ENCODE peak calls at places on chromosomes 3 and 15, in four cellular contexts. U is IMR-90, D is mesendoderm, H is H1. W is an unnamed sample.

GRCh38 chr15:94930945-94931344 is 699.6 kb downstream of the MCTP2 start:
- DNase-seq in U (no peak), D (no peak), H (no peak), W (no peak)

GRCh38 chr15:89416339-89417183 is 79.8 kb downstream of the RHCG start:
- DNase-seq in U (peak; percentile 50), D (peak; percentile 95), H (peak; percentile 95), W (peak; percentile 97)

GRCh38 chr3:71723452-71724170 is 1.6 kb downstream of the EIF4E3 start:
- DNase-seq in U (no peak), D (no peak), H (no peak), W (no peak)

GRCh38 chr3:126816956-126817777 is 113.1 kb downstream of the CHCHD6 start:
- DNase-seq in U (no peak), D (no peak), H (no peak), W (no peak)

GRCh38 chr3:191170097-191170496 is 28.9 kb upstream of the OSTN start:
- DNase-seq in U (no peak), D (no peak), H (no peak), W (no peak)

GRCh38 chr15:49063402-49064280 is 17.4 kb upstream of the SECISBP2L start:
- DNase-seq in U (no peak), D (peak; percentile 43), H (no peak), W (peak; percentile 34)

GRCh38 chr15:101810905-101811304 is 1.1 kb upstream of the OR4F15 start:
- DNase-seq in U (no peak), D (peak; percentile 3), H (no peak), W (no peak)

GRCh38 chr15:33064878-33065277 is 129.6 kb downstream of the FMN1 start:
- DNase-seq in U (peak; percentile 81), D (no peak), H (no peak), W (no peak)

GRCh38 chr3:5194801-5195509 is 7.4 kb downstream of the EDEM1 start:
- DNase-seq in U (peak; percentile 91), D (peak; percentile 77), H (no peak), W (no peak)

GRCh38 chr15:58475573-58476524 is 44.1 kb downstream of the LIPC start:
- DNase-seq in U (peak; percentile 36), D (no peak), H (no peak), W (no peak)

GRCh38 chr3:52651592-52651991 is 34.1 kb downstream of the PBRM1 start:
- DNase-seq in U (no peak), D (no peak), H (no peak), W (no peak)

GRCh38 chr3:183044547-183045229 is 54.6 kb downstream of the MCCC1 start:
- DNase-seq in U (no peak), D (no peak), H (no peak), W (no peak)
- H4K5ac ChIP-seq in U (no peak overlapping the region), D (no peak overlapping the region), H (no peak overlapping the region), W (no peak overlapping the region)

GRCh38 chr15:69798481-69799315 is 299.0 kb downstream of the TLE3 start:
- DNase-seq in U (peak; percentile 54), D (no peak), H (no peak), W (peak; percentile 14)

GRCh38 chr15:69802432-69802831 is 295.3 kb downstream of the TLE3 start:
- DNase-seq in U (no peak), D (no peak), H (no peak), W (no peak)

GRCh38 chr15:69804786-69805185 is 292.9 kb downstream of the TLE3 start:
- DNase-seq in U (no peak), D (no peak), H (no peak), W (no peak)

GRCh38 chr15:69797615-69798014 is 300.1 kb downstream of the TLE3 start:
- DNase-seq in U (no peak), D (no peak), H (no peak), W (no peak)

DNA sequence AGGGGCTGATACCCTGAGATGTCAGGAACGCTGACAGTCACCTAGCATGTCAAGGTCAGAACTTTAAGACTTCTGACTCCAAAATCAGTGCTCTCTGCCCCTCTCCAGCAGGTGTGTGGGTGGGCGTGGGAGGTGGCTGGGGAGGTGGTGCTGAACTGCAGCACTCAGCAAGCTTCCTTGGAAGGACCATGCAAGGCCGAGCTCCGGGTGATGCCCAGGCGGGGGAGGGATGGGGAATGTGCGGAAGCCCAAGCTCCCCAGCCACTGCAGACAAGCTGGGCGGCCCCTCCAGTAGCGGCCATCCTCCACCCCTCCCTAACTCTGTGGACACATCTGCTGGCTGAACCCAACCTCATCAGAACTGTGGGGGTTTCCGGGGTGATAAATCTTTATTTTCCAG is 296.6 kb downstream of the TLE3 start:
- DNase-seq in U (no peak), D (no peak), H (no peak), W (no peak)
- H3K18ac ChIP-seq in U (no peak overlapping the region), D (no peak overlapping the region), H (no peak overlapping the region), W (no peak overlapping the region)

DNA sequence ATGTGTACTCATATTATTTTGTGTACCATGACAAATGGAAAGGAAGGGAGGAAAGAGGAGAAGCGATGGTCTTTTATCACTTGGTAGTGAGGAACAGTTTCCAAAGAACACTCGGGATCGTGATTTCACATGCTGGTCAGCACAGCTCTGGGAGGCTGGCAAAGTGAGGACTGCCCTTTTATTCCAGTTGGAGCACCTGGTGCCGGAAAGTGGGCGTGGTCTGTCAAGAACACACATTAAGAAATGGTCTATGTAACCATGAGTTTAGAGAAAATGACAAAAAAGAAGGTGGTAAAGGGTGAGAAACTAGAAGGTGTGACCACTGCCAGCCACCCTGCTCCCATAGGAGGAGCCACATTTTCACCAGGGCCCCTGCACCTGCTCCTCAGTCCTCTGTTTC is 7.0 kb upstream of the TSEN2 start:
- DNase-seq in U (no peak), D (no peak), H (no peak), W (no peak)
- H4K5ac ChIP-seq in U (no peak overlapping the region), D (no peak overlapping the region), H (no peak overlapping the region), W (no peak overlapping the region)

GRCh38 chr15:55796321-55796965 is 53.5 kb upstream of the PRTG start:
- DNase-seq in U (peak; percentile 17), D (no peak), H (no peak), W (no peak)

GRCh38 chr15:55786341-55786740 is 43.4 kb upstream of the PRTG start:
- DNase-seq in U (no peak), D (peak; percentile 88), H (no peak), W (peak; percentile 38)

GRCh38 chr15:55795031-55795430 is 52.1 kb upstream of the PRTG start:
- DNase-seq in U (no peak), D (no peak), H (no peak), W (no peak)

GRCh38 chr15:55789066-55789660 is 46.2 kb upstream of the PRTG start:
- DNase-seq in U (no peak), D (peak; percentile 69), H (no peak), W (peak; percentile 68)

DNA sequence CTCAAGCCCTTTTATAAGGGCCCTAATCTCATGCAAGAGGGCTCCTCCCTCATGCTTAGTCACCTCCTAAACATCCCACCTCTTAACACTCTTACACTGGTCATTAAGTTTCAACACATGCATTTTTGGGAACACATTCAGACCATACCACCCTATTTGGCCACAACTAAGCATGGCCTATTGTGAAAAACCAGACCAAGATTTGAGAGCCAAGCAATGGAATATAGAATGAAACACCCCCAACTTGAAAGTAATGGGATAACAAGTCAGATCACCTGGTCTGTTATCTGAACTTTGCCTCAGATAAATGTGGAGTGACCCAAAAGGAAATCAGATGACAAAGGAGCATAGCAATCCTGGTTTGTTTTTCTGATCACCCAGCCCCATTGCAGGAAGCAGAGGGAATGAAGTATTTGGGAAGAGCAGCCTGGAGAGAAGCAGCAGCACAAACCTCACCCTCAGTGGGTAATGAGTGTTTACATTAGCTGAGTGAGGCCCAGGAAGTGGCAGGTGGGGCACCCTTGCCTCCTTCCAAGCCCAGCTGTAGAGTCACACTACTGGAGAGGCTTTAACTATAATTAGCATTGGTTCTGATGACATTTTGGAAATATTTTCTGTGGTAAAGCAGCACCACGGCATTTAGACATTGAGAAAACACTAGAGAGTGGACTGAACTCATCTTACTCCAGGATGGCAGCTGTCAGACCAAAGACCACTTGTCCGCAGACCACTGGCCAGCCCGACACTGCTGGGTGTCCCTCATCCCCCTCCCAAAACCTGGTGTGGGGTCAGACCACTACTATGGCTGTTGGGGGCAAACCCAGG is 48.8 kb upstream of the PRTG start:
- DNase-seq in U (peak; percentile 49), D (peak; percentile 92), H (no peak), W (no peak)
- H3K18ac ChIP-seq in U (peak overlapping the region; percentile 24), D (no peak overlapping the region), H (no peak overlapping the region), W (no peak overlapping the region)